ENCODE peak calls at places on chromosomes 6 and 20, in nine cellular contexts. One of them, this sample, is unnamed.

GRCh38 chr20:1296922-1297321 is 30.8 kb downstream of the SNPH start:
- DNase-seq in astrocyte of the cerebellum: no peak
- DNase-seq in breast epithelium: no peak
- DNase-seq in cardiac fibroblast: no peak
- DNase-seq in fibroblast of mammary gland: no peak
- DNase-seq in HL-60: no peak
- DNase-seq in fibroblast of lung: no peak
- DNase-seq in OCI-LY7: no peak
- DNase-seq in ascending aorta: no peak
- DNase-seq in this sample: no peak

GRCh38 chr6:30889921-30890645 is 5.8 kb downstream of the DDR1 start:
- DNase-seq in fibroblast of lung: peak
- DNase-seq in OCI-LY7: no peak
- DNase-seq in breast epithelium: no peak
- DNase-seq in HL-60: no peak
- DNase-seq in astrocyte of the cerebellum: no peak
- DNase-seq in ascending aorta: peak
- DNase-seq in cardiac fibroblast: no peak
- DNase-seq in fibroblast of mammary gland: no peak
- DNase-seq in this sample: no peak

GRCh38 chr6:37257320-37257633 is 295 bp upstream of the TBC1D22B start:
- DNase-seq in astrocyte of the cerebellum: no peak
- DNase-seq in cardiac fibroblast: no peak
- DNase-seq in ascending aorta: no peak
- DNase-seq in OCI-LY7: no peak
- DNase-seq in fibroblast of mammary gland: no peak
- DNase-seq in breast epithelium: no peak
- DNase-seq in HL-60: no peak
- DNase-seq in fibroblast of lung: no peak
- DNase-seq in this sample: peak

GRCh38 chr20:4280731-4281130 is 265.4 kb upstream of the RNF24 start:
- DNase-seq in fibroblast of lung: no peak
- DNase-seq in cardiac fibroblast: no peak
- DNase-seq in fibroblast of mammary gland: no peak
- DNase-seq in ascending aorta: no peak
- DNase-seq in breast epithelium: no peak
- DNase-seq in HL-60: no peak
- DNase-seq in OCI-LY7: no peak
- DNase-seq in astrocyte of the cerebellum: no peak
- DNase-seq in this sample: no peak

GRCh38 chr6:56450882-56451739 is 191.6 kb downstream of the DST start:
- DNase-seq in fibroblast of mammary gland: peak
- DNase-seq in HL-60: no peak
- DNase-seq in astrocyte of the cerebellum: peak
- DNase-seq in breast epithelium: no peak
- DNase-seq in OCI-LY7: no peak
- DNase-seq in ascending aorta: peak
- DNase-seq in fibroblast of lung: peak
- DNase-seq in cardiac fibroblast: peak
- DNase-seq in this sample: peak

GRCh38 chr20:58012731-58013510 is 215.5 kb downstream of the ANKRD60 start:
- DNase-seq in astrocyte of the cerebellum: no peak
- DNase-seq in breast epithelium: no peak
- DNase-seq in cardiac fibroblast: no peak
- DNase-seq in OCI-LY7: no peak
- DNase-seq in ascending aorta: peak
- DNase-seq in fibroblast of mammary gland: no peak
- DNase-seq in fibroblast of lung: peak
- DNase-seq in HL-60: no peak
- DNase-seq in this sample: no peak

GRCh38 chr6:90397929-90398674 is 101.5 kb upstream of the BACH2 start:
- DNase-seq in OCI-LY7: no peak
- DNase-seq in breast epithelium: no peak
- DNase-seq in HL-60: no peak
- DNase-seq in ascending aorta: no peak
- DNase-seq in fibroblast of lung: peak
- DNase-seq in fibroblast of mammary gland: no peak
- DNase-seq in cardiac fibroblast: no peak
- DNase-seq in astrocyte of the cerebellum: no peak
- DNase-seq in this sample: no peak

GRCh38 chr6:39422273-39422672 is 99.8 kb upstream of the KCNK16 start:
- DNase-seq in HL-60: no peak
- DNase-seq in astrocyte of the cerebellum: no peak
- DNase-seq in fibroblast of lung: no peak
- DNase-seq in ascending aorta: peak
- DNase-seq in breast epithelium: no peak
- DNase-seq in cardiac fibroblast: no peak
- DNase-seq in fibroblast of mammary gland: no peak
- DNase-seq in OCI-LY7: no peak
- DNase-seq in this sample: no peak

GRCh38 chr6:136923116-136923953 is 1.2 kb downstream of the SLC35D3 start:
- DNase-seq in OCI-LY7: no peak
- DNase-seq in fibroblast of mammary gland: no peak
- DNase-seq in cardiac fibroblast: no peak
- DNase-seq in fibroblast of lung: no peak
- DNase-seq in astrocyte of the cerebellum: no peak
- DNase-seq in ascending aorta: no peak
- DNase-seq in breast epithelium: no peak
- DNase-seq in HL-60: no peak
- DNase-seq in this sample: peak

GRCh38 chr6:7258231-7258763 is 54.7 kb downstream of the SSR1 start:
- DNase-seq in ascending aorta: no peak
- DNase-seq in fibroblast of lung: no peak
- DNase-seq in astrocyte of the cerebellum: no peak
- DNase-seq in breast epithelium: peak
- DNase-seq in OCI-LY7: no peak
- DNase-seq in fibroblast of mammary gland: no peak
- DNase-seq in cardiac fibroblast: no peak
- DNase-seq in HL-60: no peak
- DNase-seq in this sample: no peak

GRCh38 chr20:63522981-63523611 is 2.5 kb downstream of the PPDPF start:
- DNase-seq in cardiac fibroblast: no peak
- DNase-seq in astrocyte of the cerebellum: no peak
- DNase-seq in HL-60: no peak
- DNase-seq in breast epithelium: no peak
- DNase-seq in OCI-LY7: no peak
- DNase-seq in fibroblast of mammary gland: no peak
- DNase-seq in fibroblast of lung: no peak
- DNase-seq in ascending aorta: no peak
- DNase-seq in this sample: no peak

GRCh38 chr20:54221383-54221782 is 13.5 kb downstream of the PFDN4 start:
- DNase-seq in breast epithelium: no peak
- DNase-seq in cardiac fibroblast: peak
- DNase-seq in OCI-LY7: peak
- DNase-seq in HL-60: peak
- DNase-seq in astrocyte of the cerebellum: no peak
- DNase-seq in fibroblast of mammary gland: no peak
- DNase-seq in ascending aorta: no peak
- DNase-seq in fibroblast of lung: no peak
- DNase-seq in this sample: no peak

GRCh38 chr6:108559884-108560462 is 744 bp upstream of the FOXO3 start:
- DNase-seq in fibroblast of lung: peak
- DNase-seq in ascending aorta: peak
- DNase-seq in breast epithelium: peak
- DNase-seq in HL-60: no peak
- DNase-seq in fibroblast of mammary gland: peak
- DNase-seq in cardiac fibroblast: peak
- DNase-seq in astrocyte of the cerebellum: peak
- DNase-seq in OCI-LY7: peak
- DNase-seq in this sample: peak

GRCh38 chr6:27873101-27874030 is 38.8 kb downstream of the OR2B2 start:
- DNase-seq in astrocyte of the cerebellum: no peak
- DNase-seq in fibroblast of lung: peak
- DNase-seq in ascending aorta: peak
- DNase-seq in HL-60: peak
- DNase-seq in cardiac fibroblast: peak
- DNase-seq in OCI-LY7: peak
- DNase-seq in breast epithelium: peak
- DNase-seq in fibroblast of mammary gland: peak
- DNase-seq in this sample: peak

GRCh38 chr6:31175961-31176360 is 5.5 kb upstream of the POU5F1 start:
- DNase-seq in astrocyte of the cerebellum: no peak
- DNase-seq in breast epithelium: no peak
- DNase-seq in cardiac fibroblast: peak
- DNase-seq in fibroblast of lung: peak
- DNase-seq in fibroblast of mammary gland: peak
- DNase-seq in OCI-LY7: no peak
- DNase-seq in HL-60: no peak
- DNase-seq in ascending aorta: no peak
- DNase-seq in this sample: peak

GRCh38 chr6:55009114-55009513 is 162.5 kb downstream of the FAM83B start:
- DNase-seq in astrocyte of the cerebellum: no peak
- DNase-seq in cardiac fibroblast: no peak
- DNase-seq in breast epithelium: no peak
- DNase-seq in ascending aorta: no peak
- DNase-seq in HL-60: no peak
- DNase-seq in fibroblast of mammary gland: no peak
- DNase-seq in fibroblast of lung: no peak
- DNase-seq in OCI-LY7: no peak
- DNase-seq in this sample: no peak

GRCh38 chr20:24781061-24781980 is 167.7 kb upstream of the CST7 start:
- DNase-seq in HL-60: peak
- DNase-seq in cardiac fibroblast: peak
- DNase-seq in ascending aorta: peak
- DNase-seq in OCI-LY7: peak
- DNase-seq in fibroblast of mammary gland: peak
- DNase-seq in fibroblast of lung: peak
- DNase-seq in breast epithelium: peak
- DNase-seq in astrocyte of the cerebellum: no peak
- DNase-seq in this sample: peak

GRCh38 chr6:84728602-84729001 is 35.8 kb downstream of the TBX18 start:
- DNase-seq in HL-60: no peak
- DNase-seq in OCI-LY7: peak
- DNase-seq in fibroblast of mammary gland: peak
- DNase-seq in astrocyte of the cerebellum: no peak
- DNase-seq in cardiac fibroblast: peak
- DNase-seq in breast epithelium: no peak
- DNase-seq in fibroblast of lung: no peak
- DNase-seq in ascending aorta: no peak
- DNase-seq in this sample: peak

DNA sequence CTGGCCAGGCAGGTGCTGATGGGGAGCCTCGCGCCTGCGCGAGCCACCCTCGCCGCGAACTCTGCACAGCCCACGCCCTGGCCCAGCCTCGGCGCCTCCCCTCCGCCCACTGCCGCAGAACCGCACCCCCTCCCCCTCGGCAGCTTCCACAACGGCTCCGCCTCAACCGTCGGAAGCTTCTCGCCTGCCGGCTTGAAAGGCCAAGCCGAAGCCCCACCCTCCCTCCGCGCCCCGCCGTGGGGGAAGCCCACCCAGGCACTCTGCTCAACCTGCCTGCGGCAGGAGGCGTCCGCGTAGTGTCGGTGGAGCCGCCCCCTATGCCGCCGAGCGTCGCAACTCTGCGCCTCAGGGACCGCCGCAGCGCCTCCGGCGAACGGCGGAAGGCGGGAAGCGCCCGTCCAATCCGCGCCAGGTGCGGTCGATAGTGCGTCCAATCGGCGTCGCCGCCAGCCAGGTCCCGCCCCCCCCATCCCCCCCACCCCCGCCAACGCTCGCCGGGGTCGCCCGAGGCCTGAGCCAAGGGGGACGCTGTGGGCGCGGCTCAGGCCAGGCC is at the start of gene SYCP2:
- DNase-seq in ascending aorta: peak
- DNase-seq in astrocyte of the cerebellum: no peak
- DNase-seq in OCI-LY7: no peak
- DNase-seq in HL-60: no peak
- DNase-seq in breast epithelium: peak
- DNase-seq in cardiac fibroblast: peak
- DNase-seq in fibroblast of lung: peak
- DNase-seq in fibroblast of mammary gland: peak
- DNase-seq in this sample: peak
- H3K4me3 ChIP-seq in ascending aorta: peak
- H3K4me3 ChIP-seq in astrocyte of the cerebellum: peak
- H3K4me3 ChIP-seq in OCI-LY7: no peak
- H3K4me3 ChIP-seq in HL-60: peak
- H3K4me3 ChIP-seq in breast epithelium: peak
- H3K4me3 ChIP-seq in cardiac fibroblast: peak
- H3K4me3 ChIP-seq in fibroblast of lung: peak
- H3K4me3 ChIP-seq in fibroblast of mammary gland: peak
- H3K4me3 ChIP-seq in this sample: peak

DNA sequence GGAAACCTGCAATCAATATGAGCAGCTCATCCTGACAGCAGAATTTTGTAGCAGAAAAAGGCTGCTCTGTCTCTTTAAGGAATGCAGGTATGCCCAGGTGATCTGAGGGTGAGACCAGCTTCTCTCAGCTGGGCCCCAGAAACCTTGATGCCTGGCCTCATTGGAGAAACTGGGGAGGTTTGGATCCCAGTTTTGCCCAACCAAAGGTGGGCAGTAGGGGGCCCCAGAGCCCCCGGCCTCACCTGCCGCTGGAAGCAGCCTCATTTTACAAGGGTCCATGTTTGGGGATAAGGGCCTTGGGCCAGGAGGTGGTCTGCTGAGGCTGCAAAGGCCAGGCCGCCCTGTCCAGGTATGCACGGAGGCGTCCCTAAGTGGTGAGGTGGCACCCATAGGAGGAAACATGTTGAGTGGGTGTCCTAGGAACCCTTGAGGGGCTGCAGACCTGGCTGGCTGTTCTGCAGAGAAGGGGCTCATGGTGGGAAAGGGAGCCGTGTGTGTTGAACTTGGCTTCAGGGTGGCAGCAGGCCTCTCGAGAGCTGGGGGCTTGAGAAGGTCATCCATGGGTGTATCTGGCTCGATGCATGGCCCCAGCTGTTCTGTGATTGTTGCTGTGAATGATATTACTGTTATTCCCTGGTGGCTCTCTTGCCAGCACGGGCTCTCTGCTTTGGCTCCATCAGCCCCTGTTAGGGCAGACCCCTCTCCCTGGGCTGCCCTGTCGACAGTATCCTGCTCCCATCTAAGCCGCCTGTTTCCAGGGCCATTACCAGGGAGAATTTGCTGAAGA is 208.4 kb downstream of the CDH4 start:
- DNase-seq in ascending aorta: no peak
- DNase-seq in OCI-LY7: no peak
- DNase-seq in HL-60: no peak
- DNase-seq in breast epithelium: no peak
- DNase-seq in cardiac fibroblast: no peak
- DNase-seq in fibroblast of lung: no peak
- DNase-seq in fibroblast of mammary gland: no peak
- DNase-seq in astrocyte of the cerebellum: no peak
- DNase-seq in this sample: no peak
- TF ChIP-seq CTCF in ascending aorta: no peak
- TF ChIP-seq CTCF in OCI-LY7: no peak
- TF ChIP-seq CTCF in HL-60: no peak
- TF ChIP-seq CTCF in breast epithelium: no peak
- TF ChIP-seq CTCF in cardiac fibroblast: no peak
- TF ChIP-seq CTCF in fibroblast of lung: no peak
- TF ChIP-seq CTCF in fibroblast of mammary gland: no peak
- TF ChIP-seq CTCF in astrocyte of the cerebellum: no peak
- TF ChIP-seq CTCF in this sample: no peak

GRCh38 chr20:38164069-38164468 is 1.0 kb downstream of the TGM2 start:
- DNase-seq in astrocyte of the cerebellum: no peak
- DNase-seq in fibroblast of lung: no peak
- DNase-seq in breast epithelium: no peak
- DNase-seq in OCI-LY7: no peak
- DNase-seq in fibroblast of mammary gland: no peak
- DNase-seq in HL-60: no peak
- DNase-seq in ascending aorta: no peak
- DNase-seq in cardiac fibroblast: no peak
- DNase-seq in this sample: no peak
- H3K4me3 ChIP-seq in astrocyte of the cerebellum: peak
- H3K4me3 ChIP-seq in fibroblast of lung: peak
- H3K4me3 ChIP-seq in breast epithelium: no peak
- H3K4me3 ChIP-seq in OCI-LY7: no peak
- H3K4me3 ChIP-seq in fibroblast of mammary gland: no peak
- H3K4me3 ChIP-seq in HL-60: no peak
- H3K4me3 ChIP-seq in ascending aorta: peak
- H3K4me3 ChIP-seq in cardiac fibroblast: peak
- H3K4me3 ChIP-seq in this sample: no peak

GRCh38 chr6:29510202-29510601 is 22.4 kb upstream of the MAS1L start:
- DNase-seq in breast epithelium: no peak
- DNase-seq in fibroblast of lung: no peak
- DNase-seq in HL-60: no peak
- DNase-seq in OCI-LY7: peak
- DNase-seq in cardiac fibroblast: no peak
- DNase-seq in ascending aorta: no peak
- DNase-seq in astrocyte of the cerebellum: no peak
- DNase-seq in fibroblast of mammary gland: no peak
- DNase-seq in this sample: no peak
- TF ChIP-seq CTCF in breast epithelium: no peak
- TF ChIP-seq CTCF in fibroblast of lung: no peak
- TF ChIP-seq CTCF in HL-60: no peak
- TF ChIP-seq CTCF in OCI-LY7: peak
- TF ChIP-seq CTCF in cardiac fibroblast: no peak
- TF ChIP-seq CTCF in ascending aorta: no peak
- TF ChIP-seq CTCF in astrocyte of the cerebellum: no peak
- TF ChIP-seq CTCF in fibroblast of mammary gland: no peak
- TF ChIP-seq CTCF in this sample: no peak